ENCODE peak calls at places on chromosomes 16 and 17, in six cellular contexts. V, E, R, W, N and U are unnamed samples.

GRCh38 chr17:34672176-34672785 is 92.9 kb downstream of the TMEM132E start:
- DNase-seq in V (no peak), E (no peak), R (no peak), W (no peak), N (no peak), U (no peak)

GRCh38 chr16:12602811-12603698 is 200.6 kb downstream of the CPPED1 start:
- DNase-seq in V (no peak), E (peak), R (no peak), W (no peak), N (no peak), U (no peak)

GRCh38 chr17:40432864-40433528 is 10.3 kb upstream of the IGFBP4 start:
- DNase-seq in V (no peak), E (peak), R (no peak), W (no peak), N (peak), U (peak)

GRCh38 chr16:67040906-67041305 is 12.0 kb downstream of the CBFB start:
- DNase-seq in V (no peak), E (no peak), R (no peak), W (no peak), N (no peak), U (peak)

GRCh38 chr17:17938388-17939107 is 33.7 kb downstream of the TOM1L2 start:
- DNase-seq in V (no peak), E (no peak), R (no peak), W (no peak), N (no peak), U (no peak)

GRCh38 chr16:49140618-49141017 is 141.0 kb downstream of the CBLN1 start:
- DNase-seq in V (no peak), E (no peak), R (no peak), W (no peak), N (no peak), U (no peak)

GRCh38 chr17:28950017-28950751 is 1.1 kb downstream of the PHF12 start:
- DNase-seq in V (peak), E (peak), R (peak), W (peak), N (peak), U (peak)

GRCh38 chr17:72270530-72270929 is 149.7 kb downstream of the SOX9 start:
- DNase-seq in V (no peak), E (no peak), R (no peak), W (no peak), N (peak), U (peak)

GRCh38 chr16:27514806-27515205 is 34.9 kb downstream of the GTF3C1 start:
- DNase-seq in V (no peak), E (no peak), R (no peak), W (no peak), N (peak), U (peak)

DNA sequence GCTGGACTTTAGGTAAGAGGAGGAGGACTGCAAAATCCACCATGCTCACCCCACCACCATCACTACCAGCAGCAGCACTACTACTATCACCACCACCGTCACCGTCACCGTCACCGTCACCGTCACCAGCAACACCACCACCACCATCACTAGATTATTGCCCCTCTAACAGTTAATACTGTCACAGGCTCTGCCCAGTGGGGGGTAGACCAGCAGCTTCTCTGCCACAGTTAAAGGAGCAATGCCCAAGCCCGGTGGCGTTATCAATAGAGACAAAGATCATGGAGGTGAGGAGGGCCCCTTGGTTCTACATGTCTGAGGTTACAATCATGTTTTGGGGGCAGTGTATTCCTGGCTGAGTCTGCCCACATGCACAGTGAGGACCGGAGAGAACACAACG is 184.4 kb upstream of the DYNLRB2 start:
- DNase-seq in V (no peak), E (no peak), R (no peak), W (no peak), N (no peak), U (no peak)
- H2BK15ac ChIP-seq in V (no peak), E (no peak), R (peak), W (no peak), N (no peak), U (no peak)

DNA sequence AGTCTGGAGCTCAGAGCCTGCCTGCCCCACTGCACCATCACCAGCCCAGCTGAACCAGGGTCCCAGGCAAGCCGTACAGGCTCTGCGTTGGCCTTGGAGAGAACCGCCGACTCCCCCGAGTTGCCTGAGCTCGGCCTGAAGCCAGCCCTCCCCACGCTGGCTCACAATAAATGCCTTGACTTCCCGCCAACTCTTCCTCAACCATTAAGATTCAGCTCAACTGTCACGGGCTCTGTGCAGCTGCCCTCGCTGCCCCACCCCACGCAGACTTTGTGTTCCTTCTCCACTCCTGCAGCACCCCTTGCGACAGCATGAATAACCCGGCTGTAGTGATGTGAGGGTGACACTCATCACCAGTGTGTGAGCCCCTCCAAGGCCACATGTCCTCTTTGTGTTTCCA is 4.8 kb upstream of the QPRT start:
- DNase-seq in V (no peak), E (no peak), R (no peak), W (no peak), N (no peak), U (peak)
- H2AK5ac ChIP-seq in V (no peak), E (no peak), R (peak), W (no peak), N (peak), U (no peak)

GRCh38 chr17:50026901-50027638 is 28.8 kb upstream of the ITGA3 start:
- DNase-seq in V (peak), E (peak), R (peak), W (peak), N (peak), U (peak)

GRCh38 chr17:50027639-50028206 is 28.2 kb upstream of the ITGA3 start:
- DNase-seq in V (no peak), E (peak), R (no peak), W (peak), N (peak), U (peak)

GRCh38 chr17:50026046-50026675 is 29.7 kb upstream of the ITGA3 start:
- DNase-seq in V (no peak), E (no peak), R (no peak), W (no peak), N (no peak), U (no peak)

GRCh38 chr17:50029185-50029584 is 26.7 kb upstream of the ITGA3 start:
- DNase-seq in V (no peak), E (no peak), R (no peak), W (no peak), N (no peak), U (no peak)

GRCh38 chr17:50028207-50029120 is 27.4 kb upstream of the ITGA3 start:
- DNase-seq in V (no peak), E (peak), R (no peak), W (peak), N (peak), U (peak)
- H2BK15ac ChIP-seq in V (peak), E (no peak), R (peak), W (no peak), N (peak), U (peak)

GRCh38 chr16:683396-684066 is 603 bp downstream of the JMJD8 start:
- DNase-seq in V (peak), E (no peak), R (no peak), W (peak), N (no peak), U (no peak)
- H2AK5ac ChIP-seq in V (no peak), E (no peak), R (peak), W (no peak), N (no peak), U (peak)

GRCh38 chr16:79204486-79204885 is 396.1 kb downstream of the MAF start:
- DNase-seq in V (no peak), E (no peak), R (no peak), W (no peak), N (no peak), U (no peak)
- H2BK15ac ChIP-seq in V (no peak), E (no peak), R (no peak), W (no peak), N (no peak), U (no peak)

DNA sequence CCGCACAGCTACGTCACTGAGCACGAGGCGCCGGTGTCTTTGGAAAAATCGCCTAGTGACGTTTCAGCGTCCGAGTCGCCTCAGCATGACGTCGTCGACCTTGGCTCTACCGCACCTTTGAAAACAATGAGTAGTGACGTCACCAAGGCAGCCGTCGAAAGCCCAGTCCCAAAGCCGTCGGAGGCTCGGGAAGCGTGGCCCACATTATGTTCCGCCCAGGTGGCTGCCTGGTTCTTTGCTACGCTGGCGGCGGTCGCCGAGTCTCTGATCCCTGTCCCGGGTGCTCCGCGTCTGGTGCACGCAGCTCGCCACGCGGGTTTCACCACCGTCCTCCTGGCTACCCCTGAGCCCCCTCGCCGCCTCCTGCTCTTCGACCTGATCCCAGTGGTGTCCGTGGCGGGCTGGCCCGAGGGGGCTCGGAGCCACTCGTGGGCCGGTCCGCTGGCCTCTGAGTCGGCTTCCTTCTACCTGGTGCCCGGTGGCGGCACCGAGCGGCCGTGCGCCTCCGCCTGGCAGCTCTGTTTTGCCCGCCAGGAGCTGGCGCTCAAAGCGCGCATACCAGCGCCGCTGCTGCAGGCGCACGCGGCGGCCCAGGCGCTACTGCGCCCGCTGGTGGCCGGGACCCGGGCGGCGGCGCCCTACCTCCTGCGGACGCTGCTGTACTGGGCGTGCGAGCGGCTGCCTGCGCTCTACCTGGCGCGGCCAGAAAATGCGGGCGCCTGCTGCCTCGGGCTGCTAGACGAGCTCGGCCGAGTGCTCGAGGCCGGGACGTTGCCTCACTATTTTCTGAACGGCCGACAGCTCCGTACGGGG is 1.5 kb downstream of the TMEM102 start:
- DNase-seq in V (peak), E (peak), R (peak), W (peak), N (peak), U (peak)
- H2AK5ac ChIP-seq in V (no peak), E (no peak), R (peak), W (no peak), N (no peak), U (peak)

GRCh38 chr16:17329412-17329811 is 141.3 kb downstream of the XYLT1 start:
- DNase-seq in V (no peak), E (no peak), R (no peak), W (no peak), N (no peak), U (no peak)

GRCh38 chr16:17327671-17328335 is 143.0 kb downstream of the XYLT1 start:
- DNase-seq in V (no peak), E (no peak), R (no peak), W (no peak), N (no peak), U (peak)

GRCh38 chr16:17330019-17330570 is 140.7 kb downstream of the XYLT1 start:
- DNase-seq in V (no peak), E (no peak), R (no peak), W (no peak), N (no peak), U (no peak)

GRCh38 chr16:17331071-17331521 is 139.7 kb downstream of the XYLT1 start:
- DNase-seq in V (no peak), E (no peak), R (no peak), W (no peak), N (no peak), U (no peak)

GRCh38 chr16:17328971-17329370 is 141.8 kb downstream of the XYLT1 start:
- DNase-seq in V (no peak), E (no peak), R (no peak), W (no peak), N (no peak), U (no peak)
- H2BK15ac ChIP-seq in V (no peak), E (no peak), R (no peak), W (no peak), N (no peak), U (no peak)

GRCh38 chr17:46193626-46194392 is 580 bp upstream of the KANSL1 start:
- DNase-seq in V (peak), E (peak), R (peak), W (peak), N (peak), U (peak)

GRCh38 chr17:46193246-46193625 is at the start of gene KANSL1:
- DNase-seq in V (peak), E (peak), R (peak), W (peak), N (peak), U (peak)

GRCh38 chr17:46191332-46192210 is 1.7 kb downstream of the KANSL1 start:
- DNase-seq in V (no peak), E (peak), R (peak), W (peak), N (peak), U (no peak)

GRCh38 chr17:46192211-46192483 is 1.1 kb downstream of the KANSL1 start:
- DNase-seq in V (no peak), E (no peak), R (no peak), W (no peak), N (no peak), U (no peak)

GRCh38 chr17:46192484-46193245 is 564 bp downstream of the KANSL1 start:
- DNase-seq in V (peak), E (peak), R (peak), W (peak), N (peak), U (peak)
- H2AK5ac ChIP-seq in V (peak), E (no peak), R (peak), W (no peak), N (peak), U (peak)

GRCh38 chr17:3963214-3964201 is 729 bp downstream of the ATP2A3 start:
- DNase-seq in V (peak), E (no peak), R (no peak), W (no peak), N (no peak), U (no peak)
- H2BK15ac ChIP-seq in V (peak), E (no peak), R (no peak), W (no peak), N (no peak), U (no peak)

GRCh38 chr16:3009568-3010390 is 2.9 kb upstream of the CLDN9 start:
- DNase-seq in V (peak), E (peak), R (no peak), W (peak), N (peak), U (peak)

GRCh38 chr16:3004781-3005284 is 7.9 kb upstream of the CLDN9 start:
- DNase-seq in V (no peak), E (peak), R (no peak), W (peak), N (no peak), U (no peak)

GRCh38 chr16:3007957-3008748 is 4.6 kb upstream of the CLDN9 start:
- DNase-seq in V (peak), E (peak), R (no peak), W (peak), N (no peak), U (no peak)

GRCh38 chr16:3008749-3009088 is 4.0 kb upstream of the CLDN9 start:
- DNase-seq in V (no peak), E (no peak), R (no peak), W (no peak), N (no peak), U (no peak)

GRCh38 chr16:3007059-3007956 is 5.4 kb upstream of the CLDN9 start:
- DNase-seq in V (no peak), E (peak), R (no peak), W (peak), N (no peak), U (no peak)
- H2AK5ac ChIP-seq in V (peak), E (no peak), R (no peak), W (peak), N (no peak), U (peak)